ENCODE peak calls at places on chromosomes 12 and 14, in eight cellular contexts. O is heart left ventricle; B is astrocyte of the spinal cord; R is stimulated activated effector memory CD8-positive, alpha-beta T cell treated with anti-CD3 and anti-CD28 coated beads, Interleukin-12 subunit alpha, Interleukin-12 subunit beta, amount 100 ng/mL, for 72 hours; K is activated CD4-positive, alpha-beta T cell treated with anti-CD3 and anti-CD28 coated beads for 36 hours; H is dorsolateral prefrontal cortex; T is neural progenitor cell; A is fibroblast of the aortic adventitia. S is an unnamed sample.

GRCh38 chr12:53182836-53183235 is 2.1 kb upstream of the CSAD start:
- DNase-seq in R (no peak), T (no peak), O (no peak), B (no peak), A (no peak), K (no peak), H (no peak), S (no peak)

GRCh38 chr14:75559451-75560187 is 18.8 kb upstream of the FLVCR2 start:
- DNase-seq in A (peak; percentile 84), K (peak; percentile 85), O (no peak), H (no peak), T (no peak), R (peak; percentile 78), B (peak; percentile 28), S (no peak)

GRCh38 chr12:30154996-30155730 is 371.4 kb upstream of the TMTC1 start:
- DNase-seq in B (peak; percentile 64), A (peak; percentile 87), T (no peak), H (no peak), K (no peak), R (no peak), O (no peak), S (no peak)

GRCh38 chr14:35988972-35989690 is 163.0 kb downstream of the BRMS1L start:
- DNase-seq in A (no peak), B (no peak), R (no peak), O (no peak), H (no peak), K (no peak), T (no peak), S (no peak)

GRCh38 chr12:45315462-45315861 is 99.6 kb downstream of the ANO6 start:
- DNase-seq in O (no peak), B (no peak), T (no peak), K (no peak), H (no peak), R (no peak), A (no peak), S (no peak)

GRCh38 chr12:57616383-57617101 is 5.3 kb downstream of the ARHGEF25 start:
- DNase-seq in T (no peak), R (no peak), A (peak; percentile 57), O (no peak), K (no peak), H (no peak), B (no peak), S (peak; percentile 61)

GRCh38 chr14:104977008-104977680 is 1.0 kb downstream of the AHNAK2 start:
- DNase-seq in A (no peak), O (no peak), K (no peak), B (no peak), T (no peak), H (no peak), R (no peak), S (no peak)

GRCh38 chr12:131940121-131940520 is 9.6 kb upstream of the EP400 start:
- DNase-seq in T (no peak), O (no peak), B (no peak), R (no peak), H (peak; percentile 36), K (no peak), A (no peak), S (no peak)

GRCh38 chr14:95189400-95190162 is 32.3 kb upstream of the DICER1 start:
- DNase-seq in B (peak; percentile 3), K (no peak), T (no peak), H (no peak), R (no peak), O (no peak), A (no peak), S (no peak)

GRCh38 chr14:28635387-28635786 is 131.2 kb upstream of the FOXG1 start:
- DNase-seq in R (no peak), A (peak; percentile 71), O (no peak), T (peak; percentile 41), H (no peak), K (peak; percentile 17), B (peak; percentile 72), S (no peak)

GRCh38 chr12:130164931-130165330 is 2.7 kb downstream of the FZD10 start:
- DNase-seq in T (peak; percentile 58), O (no peak), H (no peak), K (no peak), A (no peak), R (no peak), B (no peak), S (no peak)

GRCh38 chr12:107450541-107450940 is 235.1 kb upstream of the PWP1 start:
- DNase-seq in A (no peak), B (no peak), H (no peak), T (peak; percentile 29), O (no peak), K (no peak), R (no peak), S (no peak)

GRCh38 chr12:110141389-110141788 is 17.2 kb downstream of the IFT81 start:
- DNase-seq in H (no peak), O (no peak), K (no peak), A (peak; percentile 95), B (no peak), R (no peak), T (no peak), S (no peak)

GRCh38 chr14:100536721-100537700 is 50.2 kb downstream of the BEGAIN start:
- DNase-seq in O (peak; percentile 2), B (no peak), T (no peak), K (peak; percentile 2), R (no peak), A (no peak), H (peak; percentile 38), S (no peak)

GRCh38 chr14:34713681-34714319 is 593 bp downstream of the CFL2 start:
- DNase-seq in R (no peak), A (peak; percentile 78), B (peak; percentile 77), O (peak; percentile 33), H (no peak), T (peak; percentile 26), K (peak; percentile 68), S (no peak)

S was measured in nucleus accumbens.